ENCODE peak calls at places on chromosomes 5 and 9, in six cellular contexts. One of them, this sample, is unnamed. For H3K4me1, the result is how much of the 10 kb centered on the place peaks cover.

GRCh38 chr9:115118471-115119156 is 657 bp upstream of the TNC start:
- DNase-seq in CD8-positive, alpha-beta T cell: no peak
- DNase-seq in hepatocyte: peak
- DNase-seq in vagina: no peak
- DNase-seq in iPS DF 6.9: peak
- DNase-seq in mesendoderm: peak
- DNase-seq in this sample: no peak

GRCh38 chr5:66810151-66810550 is 214.0 kb downstream of the MAST4 start:
- DNase-seq in CD8-positive, alpha-beta T cell: no peak
- DNase-seq in hepatocyte: no peak
- DNase-seq in vagina: no peak
- DNase-seq in iPS DF 6.9: no peak
- DNase-seq in mesendoderm: no peak
- DNase-seq in this sample: no peak

GRCh38 chr9:137029058-137029922 is 1.3 kb upstream of the ABCA2 start:
- DNase-seq in CD8-positive, alpha-beta T cell: peak
- DNase-seq in hepatocyte: peak
- DNase-seq in vagina: no peak
- DNase-seq in iPS DF 6.9: no peak
- DNase-seq in mesendoderm: peak
- DNase-seq in this sample: peak

GRCh38 chr5:26416911-26417310 is 621.5 kb downstream of the CDH9 start:
- DNase-seq in CD8-positive, alpha-beta T cell: no peak
- DNase-seq in hepatocyte: no peak
- DNase-seq in vagina: no peak
- DNase-seq in iPS DF 6.9: no peak
- DNase-seq in mesendoderm: no peak
- DNase-seq in this sample: no peak

GRCh38 chr9:101586651-101587050 is 8.1 kb downstream of the PPP3R2 start:
- DNase-seq in CD8-positive, alpha-beta T cell: no peak
- DNase-seq in hepatocyte: no peak
- DNase-seq in vagina: no peak
- DNase-seq in iPS DF 6.9: no peak
- DNase-seq in mesendoderm: no peak
- DNase-seq in this sample: no peak

GRCh38 chr9:137089232-137089947 is 2.6 kb downstream of the MAN1B1 start:
- DNase-seq in CD8-positive, alpha-beta T cell: no peak
- DNase-seq in hepatocyte: no peak
- DNase-seq in vagina: no peak
- DNase-seq in iPS DF 6.9: no peak
- DNase-seq in mesendoderm: no peak
- DNase-seq in this sample: no peak

GRCh38 chr5:134794136-134794535 is 35.6 kb downstream of the DDX46 start:
- DNase-seq in CD8-positive, alpha-beta T cell: no peak
- DNase-seq in hepatocyte: no peak
- DNase-seq in vagina: no peak
- DNase-seq in iPS DF 6.9: no peak
- DNase-seq in mesendoderm: peak
- DNase-seq in this sample: no peak

GRCh38 chr9:138070815-138071214 is 193.2 kb downstream of the CACNA1B start:
- DNase-seq in CD8-positive, alpha-beta T cell: no peak
- DNase-seq in hepatocyte: no peak
- DNase-seq in vagina: no peak
- DNase-seq in iPS DF 6.9: no peak
- DNase-seq in mesendoderm: no peak
- DNase-seq in this sample: no peak

GRCh38 chr9:90107021-90107771 is 502.4 kb downstream of the GADD45G start:
- DNase-seq in CD8-positive, alpha-beta T cell: no peak
- DNase-seq in hepatocyte: peak
- DNase-seq in vagina: no peak
- DNase-seq in iPS DF 6.9: no peak
- DNase-seq in mesendoderm: peak
- DNase-seq in this sample: no peak

GRCh38 chr5:31999470-31999869 is 174.6 kb downstream of the GOLPH3 start:
- DNase-seq in CD8-positive, alpha-beta T cell: no peak
- DNase-seq in hepatocyte: no peak
- DNase-seq in vagina: no peak
- DNase-seq in iPS DF 6.9: no peak
- DNase-seq in mesendoderm: no peak
- DNase-seq in this sample: no peak

GRCh38 chr5:67303356-67303755 is 106.8 kb upstream of the CD180 start:
- DNase-seq in CD8-positive, alpha-beta T cell: no peak
- DNase-seq in hepatocyte: no peak
- DNase-seq in vagina: no peak
- DNase-seq in iPS DF 6.9: no peak
- DNase-seq in mesendoderm: no peak
- DNase-seq in this sample: no peak

GRCh38 chr5:143279698-143280097 is 123.8 kb downstream of the NR3C1 start:
- DNase-seq in CD8-positive, alpha-beta T cell: no peak
- DNase-seq in hepatocyte: no peak
- DNase-seq in vagina: no peak
- DNase-seq in iPS DF 6.9: peak
- DNase-seq in mesendoderm: peak
- DNase-seq in this sample: no peak

GRCh38 chr5:4275232-4275631 is 679.6 kb downstream of the IRX1 start:
- DNase-seq in CD8-positive, alpha-beta T cell: no peak
- DNase-seq in hepatocyte: no peak
- DNase-seq in vagina: no peak
- DNase-seq in iPS DF 6.9: no peak
- DNase-seq in mesendoderm: peak
- DNase-seq in this sample: no peak

GRCh38 chr9:11722957-11723356 is 970.2 kb upstream of the TYRP1 start:
- DNase-seq in CD8-positive, alpha-beta T cell: no peak
- DNase-seq in hepatocyte: no peak
- DNase-seq in vagina: no peak
- DNase-seq in iPS DF 6.9: no peak
- DNase-seq in mesendoderm: peak
- DNase-seq in this sample: no peak

DNA sequence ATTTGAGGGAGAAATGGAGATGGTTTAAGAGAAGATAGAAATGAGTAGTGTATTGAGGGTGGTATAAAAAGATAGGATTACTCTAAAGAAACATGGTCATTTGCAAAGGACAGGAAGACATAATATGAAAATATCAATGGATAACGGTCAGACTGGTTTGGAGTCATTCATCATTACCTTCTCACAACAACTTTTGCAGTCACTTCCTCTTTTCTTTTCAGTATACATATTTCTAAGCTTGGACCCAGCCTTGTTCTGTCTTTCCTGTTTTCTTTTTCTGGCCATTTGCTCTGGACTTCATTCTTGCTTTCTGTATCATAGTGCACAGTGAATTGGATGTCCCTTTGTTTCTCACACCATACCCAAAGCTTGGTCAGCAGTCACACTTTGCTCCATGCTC is 966.5 kb upstream of the TYRP1 start:
- DNase-seq in CD8-positive, alpha-beta T cell: no peak
- DNase-seq in hepatocyte: no peak
- DNase-seq in vagina: no peak
- DNase-seq in iPS DF 6.9: no peak
- DNase-seq in mesendoderm: no peak
- DNase-seq in this sample: no peak
- H3K27ac ChIP-seq in CD8-positive, alpha-beta T cell: no peak
- H3K27ac ChIP-seq in hepatocyte: no peak
- H3K27ac ChIP-seq in vagina: no peak
- H3K27ac ChIP-seq in iPS DF 6.9: no peak
- H3K27ac ChIP-seq in mesendoderm: no peak
- H3K27ac ChIP-seq in this sample: no peak

DNA sequence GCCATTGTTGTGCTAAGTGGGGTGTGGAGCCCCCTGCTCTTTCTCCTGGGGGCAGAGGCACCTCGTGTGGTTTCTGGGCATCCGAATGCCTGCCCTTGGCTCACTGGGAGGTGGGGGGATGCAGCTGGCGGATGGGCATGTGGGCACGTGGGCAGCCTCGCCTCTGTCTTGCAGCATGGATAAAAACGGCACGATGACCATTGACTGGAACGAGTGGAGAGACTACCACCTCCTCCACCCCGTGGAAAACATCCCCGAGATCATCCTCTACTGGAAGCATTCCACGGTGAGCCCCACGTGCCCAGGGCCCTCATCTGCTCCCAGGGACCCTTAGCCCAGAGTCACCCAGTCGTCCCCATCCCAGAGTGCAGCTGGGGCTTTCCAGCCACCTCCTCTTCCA is 25.3 kb downstream of the PTGES2 start:
- DNase-seq in CD8-positive, alpha-beta T cell: no peak
- DNase-seq in hepatocyte: no peak
- DNase-seq in vagina: no peak
- DNase-seq in iPS DF 6.9: no peak
- DNase-seq in mesendoderm: no peak
- DNase-seq in this sample: no peak
- H3K4me1 ChIP-seq in CD8-positive, alpha-beta T cell: half or more
- H3K4me1 ChIP-seq in hepatocyte: under half
- H3K4me1 ChIP-seq in vagina: half or more
- H3K4me1 ChIP-seq in iPS DF 6.9: under half
- H3K4me1 ChIP-seq in mesendoderm: under half
- H3K4me1 ChIP-seq in this sample: under half

GRCh38 chr5:68683632-68684035 is 410.2 kb upstream of the SLC30A5 start:
- DNase-seq in CD8-positive, alpha-beta T cell: no peak
- DNase-seq in hepatocyte: peak
- DNase-seq in vagina: no peak
- DNase-seq in iPS DF 6.9: no peak
- DNase-seq in mesendoderm: peak
- DNase-seq in this sample: no peak
- H3K27ac ChIP-seq in CD8-positive, alpha-beta T cell: no peak
- H3K27ac ChIP-seq in hepatocyte: no peak
- H3K27ac ChIP-seq in vagina: no peak
- H3K27ac ChIP-seq in iPS DF 6.9: no peak
- H3K27ac ChIP-seq in mesendoderm: no peak
- H3K27ac ChIP-seq in this sample: no peak

GRCh38 chr5:1686066-1686802 is 113.4 kb downstream of the MRPL36 start:
- DNase-seq in CD8-positive, alpha-beta T cell: no peak
- DNase-seq in hepatocyte: no peak
- DNase-seq in vagina: no peak
- DNase-seq in iPS DF 6.9: no peak
- DNase-seq in mesendoderm: peak
- DNase-seq in this sample: no peak

GRCh38 chr5:1687301-1687970 is 112.2 kb downstream of the MRPL36 start:
- DNase-seq in CD8-positive, alpha-beta T cell: no peak
- DNase-seq in hepatocyte: no peak
- DNase-seq in vagina: no peak
- DNase-seq in iPS DF 6.9: no peak
- DNase-seq in mesendoderm: no peak
- DNase-seq in this sample: no peak

GRCh38 chr5:1681955-1682354 is 117.7 kb downstream of the MRPL36 start:
- DNase-seq in CD8-positive, alpha-beta T cell: no peak
- DNase-seq in hepatocyte: no peak
- DNase-seq in vagina: no peak
- DNase-seq in iPS DF 6.9: no peak
- DNase-seq in mesendoderm: no peak
- DNase-seq in this sample: no peak

GRCh38 chr5:1685076-1685475 is 114.6 kb downstream of the MRPL36 start:
- DNase-seq in CD8-positive, alpha-beta T cell: no peak
- DNase-seq in hepatocyte: no peak
- DNase-seq in vagina: no peak
- DNase-seq in iPS DF 6.9: no peak
- DNase-seq in mesendoderm: no peak
- DNase-seq in this sample: no peak
- H3K4me1 ChIP-seq in CD8-positive, alpha-beta T cell: under half
- H3K4me1 ChIP-seq in hepatocyte: under half
- H3K4me1 ChIP-seq in vagina: under half
- H3K4me1 ChIP-seq in iPS DF 6.9: under half
- H3K4me1 ChIP-seq in mesendoderm: under half
- H3K4me1 ChIP-seq in this sample: under half

GRCh38 chr9:128845186-128845931 is 15.8 kb upstream of the SPOUT1 start:
- DNase-seq in CD8-positive, alpha-beta T cell: no peak
- DNase-seq in hepatocyte: peak
- DNase-seq in vagina: no peak
- DNase-seq in iPS DF 6.9: no peak
- DNase-seq in mesendoderm: peak
- DNase-seq in this sample: no peak
- H3K27ac ChIP-seq in CD8-positive, alpha-beta T cell: no peak
- H3K27ac ChIP-seq in hepatocyte: peak
- H3K27ac ChIP-seq in vagina: no peak
- H3K27ac ChIP-seq in iPS DF 6.9: no peak
- H3K27ac ChIP-seq in mesendoderm: no peak
- H3K27ac ChIP-seq in this sample: no peak

GRCh38 chr5:141870226-141870625 is 8.0 kb downstream of the PCDH1 start:
- DNase-seq in CD8-positive, alpha-beta T cell: no peak
- DNase-seq in hepatocyte: peak
- DNase-seq in vagina: no peak
- DNase-seq in iPS DF 6.9: no peak
- DNase-seq in mesendoderm: no peak
- DNase-seq in this sample: no peak
- H3K4me1 ChIP-seq in CD8-positive, alpha-beta T cell: under half
- H3K4me1 ChIP-seq in hepatocyte: under half
- H3K4me1 ChIP-seq in vagina: under half
- H3K4me1 ChIP-seq in iPS DF 6.9: under half
- H3K4me1 ChIP-seq in mesendoderm: under half
- H3K4me1 ChIP-seq in this sample: under half

DNA sequence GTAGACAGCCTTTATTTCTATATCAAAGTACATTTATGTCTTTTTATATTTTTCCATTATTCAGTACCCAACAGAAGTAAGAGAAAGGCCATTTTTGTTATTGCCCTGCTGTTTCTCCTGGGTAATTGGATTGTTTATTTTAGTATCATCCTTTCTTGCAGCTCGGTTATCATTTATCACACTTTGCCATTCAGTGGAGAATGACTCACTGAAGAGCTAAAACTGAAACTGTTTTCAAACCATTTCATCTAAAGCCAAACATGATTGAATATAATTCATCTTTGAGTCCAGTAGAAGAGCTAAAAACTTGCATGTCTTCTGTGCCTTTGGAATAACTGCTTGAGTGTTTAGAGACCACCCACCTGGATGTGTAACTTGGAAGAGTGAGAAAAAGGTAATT is 139.5 kb upstream of the PRDM9 start:
- DNase-seq in CD8-positive, alpha-beta T cell: no peak
- DNase-seq in hepatocyte: no peak
- DNase-seq in vagina: no peak
- DNase-seq in iPS DF 6.9: no peak
- DNase-seq in mesendoderm: no peak
- DNase-seq in this sample: no peak
- H3K27ac ChIP-seq in CD8-positive, alpha-beta T cell: no peak
- H3K27ac ChIP-seq in hepatocyte: no peak
- H3K27ac ChIP-seq in vagina: no peak
- H3K27ac ChIP-seq in iPS DF 6.9: no peak
- H3K27ac ChIP-seq in mesendoderm: no peak
- H3K27ac ChIP-seq in this sample: no peak

GRCh38 chr5:128085413-128085812 is 1.8 kb downstream of the SLC12A2 start:
- DNase-seq in CD8-positive, alpha-beta T cell: no peak
- DNase-seq in hepatocyte: peak
- DNase-seq in vagina: no peak
- DNase-seq in iPS DF 6.9: no peak
- DNase-seq in mesendoderm: no peak
- DNase-seq in this sample: no peak
- H3K4me1 ChIP-seq in CD8-positive, alpha-beta T cell: under half
- H3K4me1 ChIP-seq in hepatocyte: under half
- H3K4me1 ChIP-seq in vagina: under half
- H3K4me1 ChIP-seq in iPS DF 6.9: under half
- H3K4me1 ChIP-seq in mesendoderm: under half
- H3K4me1 ChIP-seq in this sample: under half

GRCh38 chr9:74496819-74497749 is at the start of gene RORB:
- DNase-seq in CD8-positive, alpha-beta T cell: peak
- DNase-seq in hepatocyte: peak
- DNase-seq in vagina: no peak
- DNase-seq in iPS DF 6.9: no peak
- DNase-seq in mesendoderm: peak
- DNase-seq in this sample: no peak
- H3K27ac ChIP-seq in CD8-positive, alpha-beta T cell: no peak
- H3K27ac ChIP-seq in hepatocyte: no peak
- H3K27ac ChIP-seq in vagina: peak
- H3K27ac ChIP-seq in iPS DF 6.9: no peak
- H3K27ac ChIP-seq in mesendoderm: no peak
- H3K27ac ChIP-seq in this sample: no peak

GRCh38 chr5:119312403-119312802 is 43.4 kb upstream of the TNFAIP8 start:
- DNase-seq in CD8-positive, alpha-beta T cell: no peak
- DNase-seq in hepatocyte: no peak
- DNase-seq in vagina: no peak
- DNase-seq in iPS DF 6.9: no peak
- DNase-seq in mesendoderm: no peak
- DNase-seq in this sample: no peak
- H3K4me1 ChIP-seq in CD8-positive, alpha-beta T cell: half or more
- H3K4me1 ChIP-seq in hepatocyte: under half
- H3K4me1 ChIP-seq in vagina: under half
- H3K4me1 ChIP-seq in iPS DF 6.9: under half
- H3K4me1 ChIP-seq in mesendoderm: under half
- H3K4me1 ChIP-seq in this sample: half or more

This sample was measured in effector memory CD4-positive, alpha-beta T cell.